ENCODE peak calls at places on chromosomes 2 and 18, in five cellular contexts. Z is colonic mucosa, J is lower lobe of right lung, W is thoracic aorta, Y is PC-9. A is an unnamed sample.

GRCh38 chr18:3605562-3606443 is 155.8 kb downstream of the TGIF1 start:
- DNase-seq in Z (no peak), J (no peak), W (no peak), Y (peak; percentile 38), A (no peak)

GRCh38 chr2:77831471-77831870 is 309.3 kb upstream of the LRRTM4 start:
- DNase-seq in Z (no peak), J (no peak), W (no peak), Y (no peak), A (no peak)

GRCh38 chr18:23069481-23069880 is 65.8 kb upstream of the CABLES1 start:
- DNase-seq in Z (no peak), J (no peak), W (no peak), Y (no peak), A (no peak)

GRCh38 chr2:12074126-12074883 is 327.9 kb downstream of the LPIN1 start:
- DNase-seq in Z (no peak), J (no peak), W (no peak), Y (no peak), A (no peak)

GRCh38 chr2:230906471-230907230 is 18.4 kb downstream of the GPR55 start:
- DNase-seq in Z (no peak), J (no peak), W (no peak), Y (no peak), A (peak; percentile 77)

GRCh38 chr18:33369711-33370449 is 70.6 kb downstream of the CCDC178 start:
- DNase-seq in Z (no peak), J (no peak), W (no peak), Y (no peak), A (no peak)

GRCh38 chr2:173076557-173077345 is 1.1 kb downstream of the MAP3K20 start:
- DNase-seq in Z (peak; percentile 49), J (peak; percentile 68), W (no peak), Y (no peak), A (no peak)

GRCh38 chr2:172864182-172864581 is 128.5 kb downstream of the RAPGEF4 start:
- DNase-seq in Z (peak; percentile 54), J (peak; percentile 60), W (no peak), Y (peak; percentile 53), A (no peak)

GRCh38 chr18:2997429-2997828 is 15.5 kb downstream of the LPIN2 start:
- DNase-seq in Z (no peak), J (no peak), W (no peak), Y (no peak), A (no peak)

GRCh38 chr18:46343940-46344372 is 239.8 kb downstream of the HAUS1 start:
- DNase-seq in Z (peak; percentile 24), J (peak; percentile 61), W (no peak), Y (no peak), A (no peak)

GRCh38 chr18:44654555-44654954 is 26.1 kb upstream of the SETBP1 start:
- DNase-seq in Z (no peak), J (no peak), W (no peak), Y (peak; percentile 92), A (no peak)

GRCh38 chr2:202989749-202990148 is 24.9 kb upstream of the NBEAL1 start:
- DNase-seq in Z (no peak), J (no peak), W (no peak), Y (no peak), A (no peak)

GRCh38 chr2:241315879-241316700 is at the start of gene SEPTIN2:
- DNase-seq in Z (peak; percentile 73), J (peak; percentile 88), W (peak; percentile 39), Y (peak; percentile 51), A (peak; percentile 94)

GRCh38 chr2:169363570-169364150 is 1.3 kb upstream of the LRP2 start:
- DNase-seq in Z (peak; percentile 23), J (peak; percentile 77), W (no peak), Y (no peak), A (no peak)

GRCh38 chr18:34159691-34160185 is 65.0 kb downstream of the NOL4 start:
- DNase-seq in Z (no peak), J (no peak), W (no peak), Y (no peak), A (no peak)

GRCh38 chr18:9743200-9744016 is 35.3 kb downstream of the RAB31 start:
- DNase-seq in Z (no peak), J (no peak), W (peak; percentile 54), Y (peak; percentile 96), A (no peak)

GRCh38 chr18:34709104-34709503 is 994 bp upstream of the DTNA start:
- DNase-seq in Z (no peak), J (no peak), W (no peak), Y (no peak), A (no peak)

GRCh38 chr2:173355132-173355865 is 627 bp downstream of the CDCA7 start:
- DNase-seq in Z (peak; percentile 63), J (peak; percentile 61), W (no peak), Y (peak; percentile 73), A (no peak)

DNA sequence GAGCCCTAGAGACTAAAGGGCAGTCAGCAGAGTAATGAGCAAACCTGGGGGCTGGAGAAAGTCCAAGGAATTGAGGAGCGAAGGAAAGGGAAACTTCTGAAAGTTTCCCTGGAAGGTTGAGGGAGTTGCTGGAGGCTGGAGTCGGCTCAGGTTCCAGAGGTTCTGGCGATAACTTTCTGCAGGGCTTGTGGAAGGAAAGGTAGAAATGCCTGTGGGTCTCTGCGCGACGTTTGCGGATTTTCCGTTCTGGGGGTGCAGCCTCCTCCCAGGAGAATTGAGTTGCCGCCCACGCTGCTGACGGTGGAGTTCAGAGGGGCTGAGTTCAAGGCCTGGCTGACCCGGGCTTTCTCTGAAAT is 9.3 kb downstream of the POU3F3 start:
- DNase-seq in Z (no peak), J (no peak), W (no peak), Y (no peak), A (no peak)
- H3K4me3 ChIP-seq in Z (no peak overlapping the region), J (no peak overlapping the region), W (no peak overlapping the region), Y (no peak overlapping the region), A (no peak overlapping the region)

GRCh38 chr2:190670182-190670946 is 21.5 kb downstream of the NAB1 start:
- DNase-seq in Z (no peak), J (no peak), W (no peak), Y (no peak), A (no peak)

GRCh38 chr2:190668892-190669291 is 20.0 kb downstream of the NAB1 start:
- DNase-seq in Z (no peak), J (no peak), W (no peak), Y (no peak), A (no peak)

GRCh38 chr2:190664240-190664639 is 15.4 kb downstream of the NAB1 start:
- DNase-seq in Z (no peak), J (no peak), W (no peak), Y (no peak), A (no peak)

GRCh38 chr2:190663839-190664238 is 15.0 kb downstream of the NAB1 start:
- DNase-seq in Z (no peak), J (no peak), W (no peak), Y (no peak), A (no peak)

DNA sequence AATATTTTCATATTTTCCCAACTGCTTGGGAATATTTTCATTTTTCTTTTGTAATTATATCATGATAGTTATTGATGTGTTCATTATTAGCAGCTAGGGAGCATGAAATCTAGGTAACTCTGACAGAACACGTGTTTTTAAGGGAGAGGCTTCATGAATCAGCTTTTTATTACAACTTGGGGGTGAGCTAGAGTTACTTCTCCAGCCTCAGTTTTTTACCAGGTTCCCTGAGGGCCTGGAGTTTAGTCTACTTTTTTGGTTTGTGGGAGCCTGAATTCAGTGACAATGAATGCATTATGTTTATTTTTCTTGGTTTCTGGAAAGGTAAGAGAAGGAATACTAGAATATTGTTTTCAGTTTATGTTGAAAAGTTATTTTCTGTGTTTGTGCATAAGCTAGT is 18.0 kb downstream of the NAB1 start:
- DNase-seq in Z (no peak), J (no peak), W (no peak), Y (no peak), A (no peak)
- H3K36me3 ChIP-seq in Z (peaks cover 4% of the 10 kb centered on the region), J (peaks cover 18% of the 10 kb centered on the region), W (no peaks in the 10 kb centered on the region), Y (no peaks in the 10 kb centered on the region), A (peaks cover 15% of the 10 kb centered on the region)

DNA sequence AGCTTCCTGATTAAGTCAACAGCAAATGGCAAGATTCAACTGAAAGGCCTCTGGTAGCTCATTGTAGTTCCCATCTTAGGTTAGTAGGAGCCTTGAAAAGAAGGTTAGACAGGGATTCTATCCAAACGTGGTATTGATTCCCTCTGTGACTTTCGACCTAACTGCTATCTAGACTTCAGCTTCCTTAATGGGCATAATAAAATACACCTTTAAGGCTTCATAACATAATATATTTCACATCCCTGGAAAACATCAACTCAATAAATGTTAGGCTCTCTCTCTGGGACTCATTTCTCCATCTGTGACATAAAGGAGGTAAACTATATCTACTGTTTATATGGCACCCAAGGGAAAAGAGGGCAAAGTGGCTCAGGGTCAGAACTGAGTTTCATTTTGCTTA is 60.9 kb downstream of the STK39 start:
- DNase-seq in Z (no peak), J (no peak), W (no peak), Y (no peak), A (no peak)
- H3K4me3 ChIP-seq in Z (no peak overlapping the region), J (no peak overlapping the region), W (no peak overlapping the region), Y (no peak overlapping the region), A (no peak overlapping the region)

GRCh38 chr18:13310286-13310685 is 91.7 kb downstream of the LDLRAD4 start:
- DNase-seq in Z (no peak), J (no peak), W (no peak), Y (no peak), A (peak; percentile 47)
- H3K36me3 ChIP-seq in Z (no peaks in the 10 kb centered on the region), J (no peaks in the 10 kb centered on the region), W (no peaks in the 10 kb centered on the region), Y (no peaks in the 10 kb centered on the region), A (no peaks in the 10 kb centered on the region)

DNA sequence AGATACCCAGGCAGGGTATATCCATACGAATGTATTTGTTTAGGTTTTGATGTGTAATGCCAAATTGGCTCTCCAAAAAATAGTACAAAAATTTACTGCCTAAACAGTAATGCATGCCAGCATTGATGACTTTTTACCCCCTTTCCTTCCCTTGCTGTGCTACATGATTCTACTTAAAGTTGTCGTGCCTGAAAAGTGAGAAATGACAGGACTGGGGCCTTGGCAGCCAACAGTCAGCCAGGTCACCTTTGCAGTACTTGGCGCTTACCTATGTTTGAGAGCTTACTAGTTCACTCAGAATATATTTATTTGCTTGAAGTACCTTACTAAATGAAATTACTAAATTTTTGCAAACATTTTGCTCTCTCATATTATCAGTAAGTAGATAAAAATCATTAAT is 1329.1 kb downstream of the DPP10 start:
- DNase-seq in Z (no peak), J (no peak), W (no peak), Y (no peak), A (no peak)
- H3K4me3 ChIP-seq in Z (no peak overlapping the region), J (no peak overlapping the region), W (no peak overlapping the region), Y (no peak overlapping the region), A (no peak overlapping the region)

GRCh38 chr2:29159125-29159524 is 43.9 kb downstream of the CLIP4 start:
- DNase-seq in Z (no peak), J (no peak), W (no peak), Y (no peak), A (no peak)
- H3K36me3 ChIP-seq in Z (no peaks in the 10 kb centered on the region), J (peaks cover 66% of the 10 kb centered on the region), W (peaks cover 21% of the 10 kb centered on the region), Y (peaks cover 78% of the 10 kb centered on the region), A (peaks cover 60% of the 10 kb centered on the region)

GRCh38 chr2:26971911-26972786 is 1.7 kb downstream of the MAPRE3 start:
- DNase-seq in Z (no peak), J (no peak), W (no peak), Y (no peak), A (no peak)
- H3K4me3 ChIP-seq in Z (no peak overlapping the region), J (no peak overlapping the region), W (no peak overlapping the region), Y (no peak overlapping the region), A (peak overlapping the region; percentile 78)

GRCh38 chr2:30252723-30253688 is 21.7 kb downstream of the LBH start:
- DNase-seq in Z (no peak), J (no peak), W (peak; percentile 25), Y (peak; percentile 87), A (no peak)
- H3K36me3 ChIP-seq in Z (no peaks in the 10 kb centered on the region), J (peaks cover 17% of the 10 kb centered on the region), W (peaks cover 14% of the 10 kb centered on the region), Y (no peaks in the 10 kb centered on the region), A (no peaks in the 10 kb centered on the region)

GRCh38 chr18:13614701-13615288 is 111.6 kb downstream of the FAM210A start:
- DNase-seq in Z (no peak), J (no peak), W (no peak), Y (no peak), A (peak; percentile 84)
- H3K4me3 ChIP-seq in Z (no peak overlapping the region), J (peak overlapping the region; percentile 6), W (peak overlapping the region; percentile 19), Y (no peak overlapping the region), A (no peak overlapping the region)

A was measured in vagina.